ENCODE peak calls at places on chromosomes 12 and 14, in eight cellular contexts. R is NCI-H2081; P is NCI-H446 treated with DMSO at 0.1 percent for 48 hours; C is hypothalamus; S is hippocampal formation; L is cardiac fibroblast; Y is stimulated activated CD4-positive, alpha-beta T cell treated with anti-CD3 and anti-CD28 coated beads, TNF-alpha, amount 100 ng/mL, for 48 hours; A is activated CD8-positive, alpha-beta memory T cell treated with anti-CD3 and anti-CD28 coated beads for 48 hours. E is an unnamed sample.

GRCh38 chr14:69137456-69138188 is 15.3 kb downstream of the DCAF5 start:
- DNase-seq in P (no peak), L (no peak), C (no peak), S (no peak), R (no peak), Y (no peak), A (no peak), E (peak)

GRCh38 chr14:101464310-101464983 is 96.8 kb upstream of the DIO3 start:
- DNase-seq in Y (no peak), S (no peak), R (no peak), P (no peak), C (no peak), L (no peak), A (no peak), E (no peak)

GRCh38 chr14:100241279-100241678 is 2.3 kb downstream of the YY1 start:
- DNase-seq in R (no peak), A (no peak), Y (no peak), P (no peak), C (no peak), S (no peak), L (peak), E (no peak)

GRCh38 chr12:57614178-57614947 is 3.1 kb downstream of the ARHGEF25 start:
- DNase-seq in C (no peak), A (no peak), Y (no peak), L (peak), P (no peak), S (no peak), R (no peak), E (no peak)

GRCh38 chr12:106345739-106346138 is 11.8 kb upstream of the POLR3B start:
- DNase-seq in R (peak), P (peak), S (peak), C (no peak), A (no peak), Y (no peak), L (peak), E (no peak)

GRCh38 chr14:54882521-54882920 is 20.1 kb downstream of the GCH1 start:
- DNase-seq in L (no peak), A (no peak), S (no peak), R (no peak), C (no peak), P (no peak), Y (no peak), E (no peak)

GRCh38 chr12:102480401-102480800 is at the start of gene IGF1:
- DNase-seq in A (no peak), L (peak), Y (no peak), C (no peak), S (peak), R (no peak), P (no peak), E (no peak)

GRCh38 chr12:79521576-79521975 is 169.2 kb downstream of the PAWR start:
- DNase-seq in P (no peak), L (peak), S (no peak), A (no peak), C (no peak), Y (no peak), R (no peak), E (no peak)

GRCh38 chr12:75528272-75528671 is 16.9 kb upstream of the KRR1 start:
- DNase-seq in R (no peak), P (peak), A (no peak), C (no peak), Y (no peak), L (no peak), S (no peak), E (peak)

GRCh38 chr12:120866143-120866542 is 38.0 kb downstream of the SPPL3 start:
- DNase-seq in A (no peak), Y (no peak), L (peak), S (no peak), P (no peak), R (no peak), C (no peak), E (no peak)

GRCh38 chr12:103495158-103495782 is 498 bp downstream of the C12orf42 start:
- DNase-seq in A (no peak), S (no peak), L (no peak), Y (peak), R (peak), P (peak), C (peak), E (peak)

GRCh38 chr12:78392918-78393317 is 471.7 kb upstream of the SYT1 start:
- DNase-seq in A (no peak), S (peak), Y (no peak), R (peak), C (no peak), P (peak), L (peak), E (peak)

GRCh38 chr12:127829974-127830543 is 436.9 kb upstream of the TMEM132C start:
- DNase-seq in C (no peak), Y (no peak), S (peak), L (no peak), P (no peak), R (no peak), A (no peak), E (no peak)

GRCh38 chr12:91704446-91704845 is 441.2 kb downstream of the BTG1 start:
- DNase-seq in R (peak), A (no peak), S (no peak), C (no peak), L (peak), Y (no peak), P (peak), E (no peak)

GRCh38 chr12:123119808-123120207 is 31.1 kb downstream of the PITPNM2 start:
- DNase-seq in L (no peak), S (no peak), C (no peak), R (no peak), Y (peak), P (no peak), A (no peak), E (no peak)

GRCh38 chr12:1629338-1630080 is 478 bp downstream of the WNT5B start:
- DNase-seq in Y (no peak), S (no peak), C (no peak), P (no peak), L (no peak), A (no peak), R (peak), E (no peak)

GRCh38 chr14:47194051-47194450 is 481.4 kb downstream of the MDGA2 start:
- DNase-seq in C (no peak), S (no peak), P (no peak), Y (no peak), A (no peak), R (no peak), L (no peak), E (no peak)

GRCh38 chr14:64232095-64232830 is 61.9 kb downstream of the ESR2 start:
- DNase-seq in L (peak), C (no peak), S (no peak), Y (no peak), R (no peak), P (no peak), A (peak), E (no peak)

GRCh38 chr12:14776236-14776959 is 26.9 kb downstream of the WBP11 start:
- DNase-seq in L (peak), S (no peak), R (no peak), C (no peak), A (no peak), Y (no peak), P (no peak), E (no peak)

GRCh38 chr14:51430079-51430478 is 190.0 kb downstream of the TMX1 start:
- DNase-seq in C (no peak), S (no peak), Y (no peak), L (peak), R (no peak), A (no peak), P (no peak), E (no peak)

GRCh38 chr12:32502693-32503510 is 103.5 kb downstream of the FGD4 start:
- DNase-seq in S (peak), Y (no peak), P (no peak), R (peak), L (peak), C (no peak), A (no peak), E (peak)

GRCh38 chr12:57754411-57755193 is at the start of gene MARCHF9:
- DNase-seq in C (no peak), R (peak), S (no peak), Y (peak), A (peak), P (no peak), L (no peak), E (peak)

GRCh38 chr14:59986556-59987059 is 66.7 kb downstream of the LRRC9 start:
- DNase-seq in A (no peak), S (no peak), R (no peak), C (no peak), L (no peak), P (no peak), Y (no peak), E (no peak)

GRCh38 chr12:49534806-49535278 is 4.0 kb upstream of the KCNH3 start:
- DNase-seq in A (no peak), C (no peak), P (no peak), S (no peak), Y (no peak), L (no peak), R (no peak), E (no peak)

GRCh38 chr12:10967409-10967808 is 19.3 kb downstream of the TAS2R50 start:
- DNase-seq in S (no peak), A (no peak), L (peak), Y (no peak), R (no peak), P (no peak), C (no peak), E (no peak)

GRCh38 chr12:67988600-67988999 is 647 bp upstream of the IFNG-AS1 start:
- DNase-seq in C (no peak), A (no peak), P (no peak), L (no peak), S (no peak), Y (no peak), R (no peak), E (no peak)

GRCh38 chr14:64817631-64818030 is 62.1 kb downstream of the SPTB start:
- DNase-seq in R (no peak), L (no peak), S (no peak), C (no peak), P (no peak), A (no peak), Y (no peak), E (no peak)

GRCh38 chr12:563250-563781 is 99.9 kb downstream of the NINJ2 start:
- DNase-seq in L (no peak), A (no peak), Y (no peak), R (no peak), S (no peak), C (no peak), P (no peak), E (no peak)

GRCh38 chr12:106417926-106418910 is 60.7 kb downstream of the POLR3B start:
- DNase-seq in Y (no peak), S (no peak), L (peak), R (no peak), C (no peak), P (no peak), A (no peak), E (no peak)